ENCODE peak calls at places on chromosomes 4 and X, in eight cellular contexts. O is right lobe of liver, D is heart left ventricle, Z is colonic mucosa, S is HL-60, M is foreskin keratinocyte, Y is gastrocnemius medialis, K is DND-41. G is an unnamed sample.

GRCh38 chrX:36443007-36443406 is 523.5 kb downstream of the CFAP47 start:
- DNase-seq in S (no peak), K (no peak), D (no peak), Y (no peak), O (no peak), M (no peak), Z (no peak), G (no peak)

GRCh38 chr4:7353846-7354610 is 80.7 kb downstream of the PSAPL1 start:
- DNase-seq in M (no peak), D (no peak), S (no peak), Z (no peak), O (no peak), Y (no peak), K (no peak), G (no peak)

GRCh38 chr4:173159791-173160190 is 8.8 kb upstream of the GALNT7 start:
- DNase-seq in M (no peak), O (no peak), Z (no peak), K (no peak), Y (no peak), D (no peak), S (no peak), G (no peak)

GRCh38 chrX:10533686-10534365 is 86.6 kb downstream of the MID1 start:
- DNase-seq in Y (no peak), O (no peak), Z (no peak), D (no peak), S (no peak), K (no peak), M (no peak), G (no peak)

GRCh38 chr4:48033825-48034413 is 17.3 kb downstream of the NIPAL1 start:
- DNase-seq in Y (no peak), O (no peak), Z (peak; percentile 65), M (peak; percentile 34), D (no peak), K (peak; percentile 23), S (peak; percentile 55), G (no peak)

GRCh38 chr4:88743696-88744095 is 46.1 kb upstream of the NAP1L5 start:
- DNase-seq in S (no peak), M (peak; percentile 56), K (no peak), Y (no peak), O (no peak), Z (no peak), D (no peak), G (no peak)

GRCh38 chr4:52864816-52865215 is 2.7 kb downstream of the RASL11B start:
- DNase-seq in Z (no peak), D (no peak), S (no peak), Y (no peak), K (no peak), O (no peak), M (no peak), G (no peak)

GRCh38 chr4:8171941-8172924 is 13.6 kb upstream of the ABLIM2 start:
- DNase-seq in Z (no peak), O (no peak), K (no peak), M (no peak), Y (no peak), D (no peak), S (no peak), G (no peak)

GRCh38 chr4:83387922-83388676 is 53.5 kb upstream of the HPSE start:
- DNase-seq in Z (no peak), K (peak; percentile 71), O (no peak), M (no peak), S (no peak), D (no peak), Y (no peak), G (no peak)

GRCh38 chr4:41745292-41746024 is 3.1 kb downstream of the PHOX2B start:
- DNase-seq in K (no peak), D (no peak), M (no peak), Z (no peak), S (no peak), O (no peak), Y (no peak), G (no peak)
- TF ChIP-seq CTCF in K (no peak), D (no peak), M (no peak), Z (no peak), S (no peak), O (no peak), Y (no peak), G (no peak)

GRCh38 chrX:53452812-53453211 is 18.6 kb upstream of the HSD17B10 start:
- DNase-seq in S (no peak), D (no peak), Z (no peak), Y (no peak), M (no peak), K (no peak), O (no peak), G (no peak)
- H3K27ac ChIP-seq in S (no peak overlapping the region), D (no peak overlapping the region), Z (no peak overlapping the region), Y (no peak overlapping the region), M (no peak overlapping the region), K (no peak overlapping the region), O (no peak overlapping the region), G (no peak overlapping the region)

GRCh38 chrX:115561605-115562491 is 874 bp downstream of the PLS3 start:
- DNase-seq in S (no peak), K (no peak), M (peak; percentile 29), D (peak; percentile 53), O (peak; percentile 51), Y (no peak), Z (peak; percentile 29), G (no peak)
- TF ChIP-seq CTCF in S (no peak), K (no peak), M (no peak), D (no peak), O (no peak), Y (no peak), Z (no peak), G (no peak)

GRCh38 chr4:139267301-139267700 is 12.7 kb downstream of the MGARP start:
- DNase-seq in K (no peak), O (no peak), Z (no peak), M (peak; percentile 36), S (no peak), D (no peak), Y (no peak), G (no peak)
- H3K27ac ChIP-seq in K (no peak overlapping the region), O (no peak overlapping the region), Z (no peak overlapping the region), M (no peak overlapping the region), S (no peak overlapping the region), D (no peak overlapping the region), Y (peak overlapping the region; percentile 76), G (no peak overlapping the region)

DNA sequence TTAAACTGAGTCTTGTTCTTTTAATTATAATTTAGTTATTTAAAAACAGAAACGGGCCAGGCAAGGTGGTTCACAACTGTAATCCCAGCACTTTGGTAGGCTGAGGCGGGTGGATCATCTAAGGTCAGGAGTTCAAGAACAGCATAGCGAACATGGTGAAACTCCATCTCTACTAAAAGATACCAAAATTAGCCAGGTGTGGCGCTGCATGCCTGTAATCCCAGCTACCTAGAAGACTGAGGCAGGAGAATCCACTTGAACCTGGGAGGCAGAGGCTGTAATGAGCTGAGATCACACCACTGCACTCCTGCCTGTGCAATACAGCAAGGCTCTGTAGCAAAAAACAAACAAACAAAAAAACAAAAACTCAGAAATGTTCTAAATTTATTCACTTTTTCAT is 852.9 kb downstream of the TECRL start:
- DNase-seq in Y (no peak), K (no peak), S (no peak), O (no peak), M (no peak), Z (no peak), D (no peak), G (no peak)
- TF ChIP-seq CTCF in Y (no peak), K (peak; percentile 27), S (no peak), O (no peak), M (no peak), Z (no peak), D (no peak), G (no peak)

GRCh38 chrX:44765556-44765955 is 78.3 kb upstream of the DUSP21 start:
- DNase-seq in Z (no peak), M (no peak), D (no peak), K (no peak), Y (no peak), S (no peak), O (no peak), G (no peak)
- H3K27ac ChIP-seq in Z (no peak overlapping the region), M (no peak overlapping the region), D (no peak overlapping the region), K (no peak overlapping the region), Y (no peak overlapping the region), S (no peak overlapping the region), O (no peak overlapping the region), G (no peak overlapping the region)

DNA sequence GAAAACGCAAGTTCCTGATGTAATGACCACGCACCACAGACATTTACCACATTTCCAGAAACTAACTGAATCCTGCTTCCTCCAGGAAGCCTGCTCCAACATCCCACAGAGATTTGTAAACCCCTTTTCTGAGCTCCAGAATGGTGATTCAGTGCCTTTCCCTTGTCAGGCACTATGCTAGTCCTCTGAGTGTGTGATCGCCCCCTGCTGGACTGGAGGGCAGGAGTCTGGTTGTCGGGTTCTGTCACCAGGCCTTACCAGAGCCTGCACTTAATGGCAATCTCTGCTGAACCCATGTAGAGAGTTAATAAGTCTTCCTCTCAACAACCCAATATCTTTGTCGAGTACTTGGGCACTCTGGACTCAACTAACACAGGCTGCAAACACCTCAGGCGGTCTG is 14.5 kb upstream of the KDM5C start:
- DNase-seq in O (no peak), K (peak; percentile 37), Y (no peak), Z (no peak), S (peak; percentile 45), M (no peak), D (no peak), G (no peak)
- TF ChIP-seq CTCF in O (no peak), K (peak; percentile 49), Y (no peak), Z (no peak), S (no peak), M (peak; percentile 33), D (no peak), G (peak; percentile 23)

GRCh38 chrX:115582035-115582870 is 21.3 kb downstream of the PLS3 start:
- DNase-seq in M (no peak), K (no peak), Y (no peak), D (no peak), Z (no peak), S (no peak), O (no peak), G (no peak)
- H3K27ac ChIP-seq in M (peak overlapping the region; percentile 89), K (no peak overlapping the region), Y (peak overlapping the region; percentile 75), D (peak overlapping the region; percentile 23), Z (no peak overlapping the region), S (no peak overlapping the region), O (no peak overlapping the region), G (peak overlapping the region; percentile 66)